ENCODE peak calls at places on chromosome X, in eight cellular contexts. F is Ammon's horn, O is H4, B is tibial nerve, C is smooth muscle cell of the brain vasculature, H is midbrain, L is EL, M is GM10248. Z is an unnamed sample.

GRCh38 chrX:135974279-135974856 is 580 bp upstream of the MMGT1 start:
- DNase-seq in F (peak; percentile 85), O (no peak), B (peak; percentile 61), C (no peak), H (peak; percentile 60), L (peak; percentile 64), M (peak; percentile 84), Z (peak; percentile 73)

GRCh38 chrX:154046262-154046771 is 26.6 kb upstream of the IRAK1 start:
- DNase-seq in F (peak; percentile 32), O (peak; percentile 56), B (peak; percentile 14), C (peak; percentile 26), H (no peak), L (peak; percentile 50), M (no peak), Z (peak; percentile 55)

GRCh38 chrX:39688576-39689373 is 409.0 kb downstream of the BCOR start:
- DNase-seq in F (peak; percentile 60), O (peak; percentile 14), B (peak; percentile 30), C (no peak), H (peak; percentile 73), L (peak; percentile 48), M (peak; percentile 18), Z (peak; percentile 65)

GRCh38 chrX:28586891-28587635 is at the start of gene IL1RAPL1:
- DNase-seq in F (peak; percentile 80), O (peak; percentile 72), B (no peak), C (no peak), H (peak; percentile 65), L (peak; percentile 0), M (no peak), Z (no peak)

GRCh38 chrX:117957128-117957527 is 159.5 kb downstream of the KLHL13 start:
- DNase-seq in F (no peak), O (no peak), B (no peak), C (no peak), H (no peak), L (no peak), M (no peak), Z (peak; percentile 13)

GRCh38 chrX:9955506-9955905 is 11.7 kb upstream of the CLDN34 start:
- DNase-seq in F (no peak), O (no peak), B (no peak), C (no peak), H (no peak), L (peak; percentile 54), M (no peak), Z (no peak)

GRCh38 chrX:73401591-73402266 is 45.1 kb upstream of the CDX4 start:
- DNase-seq in F (no peak), O (no peak), B (no peak), C (no peak), H (no peak), L (no peak), M (no peak), Z (no peak)

GRCh38 chrX:133325422-133325821 is 89.9 kb downstream of the GPC4 start:
- DNase-seq in F (no peak), O (no peak), B (no peak), C (no peak), H (no peak), L (no peak), M (no peak), Z (no peak)

GRCh38 chrX:109537324-109537665 is 651 bp downstream of the NXT2 start:
- DNase-seq in F (peak; percentile 32), O (peak; percentile 29), B (no peak), C (no peak), H (peak; percentile 65), L (peak; percentile 56), M (no peak), Z (no peak)

GRCh38 chrX:150546711-150547153 is 21.7 kb upstream of the MTM1 start:
- DNase-seq in F (no peak), O (no peak), B (no peak), C (no peak), H (no peak), L (no peak), M (no peak), Z (no peak)

GRCh38 chrX:101931104-101931493 is 728 bp downstream of the ZMAT1 start:
- DNase-seq in F (peak; percentile 4), O (no peak), B (no peak), C (no peak), H (no peak), L (peak; percentile 3), M (no peak), Z (no peak)

GRCh38 chrX:107851215-107851614 is 25.5 kb downstream of the MID2 start:
- DNase-seq in F (no peak), O (no peak), B (no peak), C (no peak), H (no peak), L (peak; percentile 8), M (no peak), Z (no peak)

GRCh38 chrX:133726211-133726630 is 259.2 kb downstream of the GPC3 start:
- DNase-seq in F (no peak), O (peak; percentile 51), B (no peak), C (peak; percentile 41), H (no peak), L (peak; percentile 58), M (no peak), Z (peak; percentile 38)

GRCh38 chrX:118569676-118570075 is 74.1 kb downstream of the DOCK11 start:
- DNase-seq in F (no peak), O (peak; percentile 50), B (no peak), C (no peak), H (no peak), L (no peak), M (no peak), Z (no peak)

GRCh38 chrX:38899650-38900049 is 98.4 kb downstream of the MID1IP1 start:
- DNase-seq in F (no peak), O (no peak), B (no peak), C (no peak), H (no peak), L (no peak), M (no peak), Z (no peak)

GRCh38 chrX:34638116-34638515 is 19.0 kb downstream of the TMEM47 start:
- DNase-seq in F (peak; percentile 36), O (no peak), B (no peak), C (peak; percentile 33), H (peak; percentile 21), L (peak; percentile 31), M (no peak), Z (peak; percentile 2)

GRCh38 chrX:120560405-120560841 is 339 bp downstream of the CUL4B start:
- DNase-seq in F (peak; percentile 56), O (peak; percentile 37), B (no peak), C (peak; percentile 2), H (peak; percentile 40), L (peak; percentile 59), M (no peak), Z (peak; percentile 37)

GRCh38 chrX:3994315-3994714 is 280.9 kb upstream of the PRKX start:
- DNase-seq in F (no peak), O (no peak), B (no peak), C (no peak), H (no peak), L (no peak), M (no peak), Z (no peak)

GRCh38 chrX:154409222-154409871 is at the start of gene DNASE1L1:
- DNase-seq in F (peak; percentile 48), O (peak; percentile 84), B (peak; percentile 52), C (peak; percentile 69), H (no peak), L (peak; percentile 93), M (peak; percentile 75), Z (peak; percentile 93)

GRCh38 chrX:30302957-30303356 is 6.2 kb downstream of the NR0B1 start:
- DNase-seq in F (peak; percentile 56), O (peak; percentile 51), B (no peak), C (no peak), H (peak; percentile 17), L (peak; percentile 26), M (no peak), Z (peak; percentile 10)

GRCh38 chrX:130162094-130162493 is 3.5 kb downstream of the AIFM1 start:
- DNase-seq in F (no peak), O (no peak), B (no peak), C (no peak), H (no peak), L (no peak), M (no peak), Z (no peak)

GRCh38 chrX:150775569-150776350 is 82.6 kb downstream of the MTMR1 start:
- DNase-seq in F (no peak), O (no peak), B (no peak), C (no peak), H (no peak), L (no peak), M (peak; percentile 5), Z (no peak)

GRCh38 chrX:51461053-51462050 is 35.0 kb downstream of the NUDT11 start:
- DNase-seq in F (peak; percentile 30), O (peak; percentile 22), B (no peak), C (peak; percentile 9), H (peak; percentile 7), L (peak; percentile 7), M (peak; percentile 19), Z (peak; percentile 25)

GRCh38 chrX:14501312-14501711 is 28.0 kb upstream of the GLRA2 start:
- DNase-seq in F (peak; percentile 31), O (no peak), B (no peak), C (no peak), H (peak; percentile 22), L (no peak), M (no peak), Z (no peak)

GRCh38 chrX:130507015-130507414 is 105.2 kb downstream of the RBMX2 start:
- DNase-seq in F (no peak), O (no peak), B (no peak), C (no peak), H (no peak), L (no peak), M (no peak), Z (no peak)

GRCh38 chrX:80817002-80817401 is 7.3 kb upstream of the BRWD3 start:
- DNase-seq in F (no peak), O (no peak), B (no peak), C (no peak), H (no peak), L (peak; percentile 0), M (no peak), Z (no peak)

GRCh38 chrX:41029332-41029731 is 55.9 kb upstream of the USP9X start:
- DNase-seq in F (no peak), O (no peak), B (no peak), C (no peak), H (no peak), L (no peak), M (no peak), Z (no peak)

GRCh38 chrX:150429577-150429976 is 66.5 kb downstream of the MAMLD1 start:
- DNase-seq in F (no peak), O (peak; percentile 75), B (no peak), C (no peak), H (no peak), L (peak; percentile 66), M (no peak), Z (peak; percentile 5)

GRCh38 chrX:123736333-123736921 is 3.6 kb upstream of the THOC2 start:
- DNase-seq in F (no peak), O (no peak), B (no peak), C (no peak), H (no peak), L (peak; percentile 81), M (no peak), Z (peak; percentile 33)

GRCh38 chrX:101658661-101659477 is 781 bp downstream of the ARMCX2 start:
- DNase-seq in F (peak; percentile 76), O (peak; percentile 60), B (peak; percentile 62), C (peak; percentile 9), H (peak; percentile 50), L (peak; percentile 64), M (peak; percentile 67), Z (peak; percentile 71)

GRCh38 chrX:154731203-154731602 is 19.7 kb downstream of the GAB3 start:
- DNase-seq in F (no peak), O (no peak), B (no peak), C (no peak), H (no peak), L (no peak), M (no peak), Z (no peak)

GRCh38 chrX:83416273-83416672 is 91.8 kb upstream of the POU3F4 start:
- DNase-seq in F (no peak), O (no peak), B (no peak), C (no peak), H (no peak), L (no peak), M (no peak), Z (no peak)

GRCh38 chrX:16653424-16653823 is 3.5 kb downstream of the S100G start:
- DNase-seq in F (no peak), O (no peak), B (no peak), C (no peak), H (no peak), L (no peak), M (no peak), Z (no peak)

GRCh38 chrX:100946521-100946920 is 17.8 kb upstream of the XKRX start:
- DNase-seq in F (no peak), O (no peak), B (no peak), C (no peak), H (no peak), L (peak; percentile 17), M (no peak), Z (no peak)

Z was measured in Daoy.